ENCODE peak calls at places on chromosome 6, in four cellular contexts. M, E, B and A are unnamed samples.

GRCh38 chr6:71478834-71479541 is 190.4 kb downstream of the OGFRL1 start:
- DNase-seq in M (no peak), E (no peak), B (no peak), A (no peak)

GRCh38 chr6:149190228-149190831 is 127.2 kb upstream of the TAB2 start:
- DNase-seq in M (peak), E (no peak), B (no peak), A (peak)

GRCh38 chr6:47952640-47953039 is 158.4 kb downstream of the PTCHD4 start:
- DNase-seq in M (no peak), E (no peak), B (no peak), A (no peak)

GRCh38 chr6:142322504-142323198 is 20.8 kb downstream of the ADGRG6 start:
- DNase-seq in M (no peak), E (no peak), B (no peak), A (no peak)

GRCh38 chr6:72748759-72749158 is 126.9 kb downstream of the KCNQ5 start:
- DNase-seq in M (no peak), E (no peak), B (no peak), A (no peak)

GRCh38 chr6:18380165-18380564 is 7.0 kb upstream of the RNF144B start:
- DNase-seq in M (no peak), E (no peak), B (no peak), A (no peak)

GRCh38 chr6:132320007-132320406 is 81.3 kb downstream of the MOXD1 start:
- DNase-seq in M (no peak), E (no peak), B (no peak), A (no peak)

GRCh38 chr6:131250121-131250520 is 114.9 kb downstream of the AKAP7 start:
- DNase-seq in M (no peak), E (peak), B (no peak), A (peak)

GRCh38 chr6:112592159-112592558 is 245.0 kb downstream of the RFPL4B start:
- DNase-seq in M (no peak), E (no peak), B (no peak), A (no peak)

GRCh38 chr6:54916858-54917257 is 70.3 kb downstream of the FAM83B start:
- DNase-seq in M (no peak), E (no peak), B (peak), A (no peak)

GRCh38 chr6:16273266-16273665 is 34.9 kb downstream of the GMPR start:
- DNase-seq in M (no peak), E (no peak), B (no peak), A (no peak)

GRCh38 chr6:12081776-12082175 is 69.7 kb downstream of the HIVEP1 start:
- DNase-seq in M (no peak), E (no peak), B (no peak), A (no peak)

GRCh38 chr6:24227556-24227955 is 101.5 kb downstream of the NRSN1 start:
- DNase-seq in M (no peak), E (no peak), B (no peak), A (no peak)

GRCh38 chr6:12009904-12010634 is 2.0 kb upstream of the HIVEP1 start:
- DNase-seq in M (no peak), E (no peak), B (no peak), A (no peak)

GRCh38 chr6:37862415-37862814 is 42.9 kb downstream of the ZFAND3 start:
- DNase-seq in M (no peak), E (no peak), B (no peak), A (no peak)

GRCh38 chr6:151749341-151749740 is 58.1 kb upstream of the ESR1 start:
- DNase-seq in M (no peak), E (no peak), B (no peak), A (no peak)

GRCh38 chr6:24581084-24581669 is 64.8 kb downstream of the KIAA0319 start:
- DNase-seq in M (peak), E (no peak), B (peak), A (peak)

GRCh38 chr6:36874016-36874442 is 574 bp downstream of the PPIL1 start:
- DNase-seq in M (no peak), E (no peak), B (no peak), A (no peak)

GRCh38 chr6:91132461-91132860 is 545.6 kb upstream of the MAP3K7 start:
- DNase-seq in M (no peak), E (no peak), B (no peak), A (no peak)

GRCh38 chr6:2805031-2805430 is 36.6 kb downstream of the SERPINB1 start:
- DNase-seq in M (no peak), E (no peak), B (no peak), A (no peak)

GRCh38 chr6:118668761-118669411 is 17.5 kb upstream of the CEP85L start:
- DNase-seq in M (no peak), E (no peak), B (no peak), A (no peak)

GRCh38 chr6:21102201-21102600 is 491.4 kb upstream of the SOX4 start:
- DNase-seq in M (no peak), E (no peak), B (no peak), A (no peak)

GRCh38 chr6:74671558-74672025 is 534.3 kb downstream of the COL12A1 start:
- DNase-seq in M (no peak), E (no peak), B (no peak), A (no peak)

GRCh38 chr6:170181338-170181690 is 109.6 kb downstream of the DLL1 start:
- DNase-seq in M (no peak), E (no peak), B (no peak), A (no peak)

GRCh38 chr6:11412616-11413015 is 124.9 kb upstream of the TMEM170B start:
- DNase-seq in M (no peak), E (no peak), B (no peak), A (no peak)

GRCh38 chr6:9933674-9934073 is 481.2 kb downstream of the TFAP2A start:
- DNase-seq in M (no peak), E (no peak), B (no peak), A (no peak)

GRCh38 chr6:26087284-26088115 is at the start of gene HFE:
- DNase-seq in M (no peak), E (no peak), B (no peak), A (peak)

GRCh38 chr6:105036371-105036770 is 79.5 kb downstream of the LIN28B start:
- DNase-seq in M (no peak), E (no peak), B (no peak), A (no peak)

GRCh38 chr6:136486357-136486756 is 63.9 kb downstream of the MAP7 start:
- DNase-seq in M (no peak), E (no peak), B (no peak), A (no peak)

GRCh38 chr6:39823187-39823815 is 31.1 kb downstream of the DAAM2 start:
- DNase-seq in M (no peak), E (no peak), B (no peak), A (no peak)

GRCh38 chr6:76495909-76496308 is 423.4 kb upstream of the IMPG1 start:
- DNase-seq in M (no peak), E (no peak), B (no peak), A (peak)

GRCh38 chr6:28060381-28060780 is 20.0 kb upstream of the ZNF165 start:
- DNase-seq in M (no peak), E (no peak), B (no peak), A (no peak)

GRCh38 chr6:121614115-121614514 is 178.7 kb downstream of the GJA1 start:
- DNase-seq in M (no peak), E (no peak), B (no peak), A (no peak)

GRCh38 chr6:25218346-25218745 is 60.8 kb upstream of the CARMIL1 start:
- DNase-seq in M (no peak), E (no peak), B (no peak), A (no peak)

GRCh38 chr6:3039384-3039783 is 28.9 kb upstream of the RIPK1 start:
- DNase-seq in M (no peak), E (no peak), B (no peak), A (no peak)

GRCh38 chr6:157267654-157268053 is 55.7 kb downstream of the TMEM242 start:
- DNase-seq in M (no peak), E (no peak), B (no peak), A (no peak)

GRCh38 chr6:131443514-131443913 is 129.5 kb upstream of the ARG1 start:
- DNase-seq in M (no peak), E (no peak), B (no peak), A (no peak)

GRCh38 chr6:129628101-129628815 is 81.7 kb downstream of the ARHGAP18 start:
- DNase-seq in M (no peak), E (no peak), B (no peak), A (no peak)
- TF ChIP-seq JUND in M (no peak), E (no peak), B (no peak), A (no peak)

DNA sequence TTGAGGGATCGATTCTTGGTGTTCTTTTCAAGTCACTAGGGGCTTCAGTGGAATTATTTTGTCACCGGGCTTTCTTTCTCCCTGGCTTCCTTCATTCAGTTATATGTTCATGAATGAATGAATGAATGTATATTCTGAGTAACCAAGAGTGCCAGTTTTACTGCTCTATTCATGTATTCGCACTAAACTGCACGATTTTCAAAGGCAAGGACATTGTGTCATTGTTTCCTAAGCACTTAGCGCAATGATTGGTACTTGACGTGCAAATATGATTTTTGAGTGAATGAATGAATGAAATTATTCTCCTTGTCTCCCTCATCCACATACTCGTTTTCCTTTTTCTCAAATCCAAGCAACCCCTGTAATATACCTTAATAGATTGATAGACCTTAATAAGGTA is 822 bp downstream of the AFG1L start:
- DNase-seq in M (no peak), E (no peak), B (no peak), A (no peak)
- TF ChIP-seq JUND in M (no peak), E (no peak), B (no peak), A (no peak)

GRCh38 chr6:144893737-144894151 is 608.6 kb downstream of the UTRN start:
- DNase-seq in M (no peak), E (no peak), B (no peak), A (no peak)

GRCh38 chr6:144885817-144886216 is 600.7 kb downstream of the UTRN start:
- DNase-seq in M (no peak), E (no peak), B (no peak), A (no peak)

GRCh38 chr6:144886682-144887081 is 601.5 kb downstream of the UTRN start:
- DNase-seq in M (no peak), E (no peak), B (no peak), A (no peak)

GRCh38 chr6:144883915-144884314 is 598.8 kb downstream of the UTRN start:
- DNase-seq in M (no peak), E (no peak), B (no peak), A (no peak)

DNA sequence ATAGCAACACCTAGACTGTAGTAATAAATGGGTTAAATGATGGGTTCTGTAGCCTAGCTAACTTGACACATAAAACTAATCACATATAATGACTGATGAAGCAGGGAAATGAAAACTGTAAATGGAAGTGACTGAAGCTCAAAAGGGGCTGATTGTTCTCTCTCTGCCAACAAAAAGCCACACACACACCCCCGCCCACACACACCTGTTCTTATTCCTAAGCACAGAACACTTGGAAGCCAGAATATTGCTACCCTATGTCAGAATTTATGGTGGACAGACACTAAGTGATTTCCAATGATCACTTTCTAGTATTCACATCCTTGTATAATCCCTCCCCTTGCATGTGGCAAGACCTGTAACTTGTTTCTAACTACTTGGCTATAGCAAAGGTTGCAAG is 603.5 kb downstream of the UTRN start:
- DNase-seq in M (no peak), E (no peak), B (no peak), A (no peak)
- TF ChIP-seq JUND in M (no peak), E (no peak), B (no peak), A (no peak)

DNA sequence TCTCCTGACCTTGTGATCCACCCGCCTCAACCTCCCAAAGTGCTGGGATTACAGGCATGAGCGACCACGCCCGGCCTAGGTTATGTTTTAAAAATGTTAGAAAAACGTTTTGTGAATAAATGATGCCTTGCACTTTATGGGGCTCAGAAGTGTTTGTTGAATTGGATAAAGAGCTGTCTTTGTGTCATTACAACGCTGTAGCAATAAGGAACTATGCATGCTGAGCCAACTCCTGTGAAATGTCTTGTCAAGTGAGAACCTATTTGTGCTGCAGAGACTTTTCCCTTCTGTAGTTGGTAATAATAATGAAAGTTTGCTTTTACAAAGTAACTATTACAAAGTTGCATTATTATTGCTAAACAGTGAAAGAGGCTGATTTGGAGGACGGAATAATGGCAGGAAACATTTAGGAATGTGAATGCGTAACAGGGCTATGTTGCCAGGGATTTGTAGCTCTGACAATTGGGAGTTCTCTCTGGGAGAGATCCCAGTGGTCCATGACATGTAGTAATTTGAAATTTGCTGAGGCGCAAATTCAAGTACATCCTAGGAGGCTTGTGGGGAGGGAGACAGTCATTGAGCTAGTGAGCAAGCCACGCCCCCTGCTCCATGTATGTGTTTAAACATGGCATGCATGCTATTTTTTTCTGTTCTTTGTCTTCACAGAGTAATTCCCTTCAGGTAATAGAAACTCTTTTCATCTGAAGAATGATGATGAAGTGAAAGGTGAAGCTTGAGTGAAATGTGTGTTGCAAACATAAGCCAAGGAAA is 16.8 kb upstream of the BICRAL start:
- DNase-seq in M (no peak), E (no peak), B (no peak), A (no peak)
- TF ChIP-seq JUND in M (no peak), E (no peak), B (no peak), A (no peak)

GRCh38 chr6:29627762-29628418 is 5.1 kb downstream of the GABBR1 start:
- DNase-seq in M (peak), E (no peak), B (no peak), A (peak)

GRCh38 chr6:29629571-29629970 is 3.4 kb downstream of the GABBR1 start:
- DNase-seq in M (no peak), E (no peak), B (no peak), A (no peak)

GRCh38 chr6:29628419-29629281 is 4.3 kb downstream of the GABBR1 start:
- DNase-seq in M (peak), E (no peak), B (no peak), A (peak)

GRCh38 chr6:29625337-29625930 is 7.5 kb downstream of the GABBR1 start:
- DNase-seq in M (no peak), E (no peak), B (no peak), A (no peak)

GRCh38 chr6:29626948-29627761 is 5.8 kb downstream of the GABBR1 start:
- DNase-seq in M (no peak), E (no peak), B (no peak), A (no peak)
- TF ChIP-seq JUND in M (no peak), E (no peak), B (no peak), A (no peak)